ENCODE peak calls at places on chromosomes 16 and 17, in nine cellular contexts. X, U, B, Q, Y, I, G, E and F are unnamed samples.

GRCh38 chr16:85914423-85914794 is 15.4 kb downstream of the IRF8 start:
- DNase-seq in G (no peak), Q (no peak), X (no peak), Y (no peak), U (no peak), I (no peak), E (no peak), B (no peak), F (no peak)

GRCh38 chr16:30896203-30896889 is at the start of gene CTF1:
- DNase-seq in B (peak), I (peak), Q (peak), X (peak), U (no peak), G (peak), Y (peak), E (peak), F (peak)

GRCh38 chr17:14301761-14302401 is 1.0 kb downstream of the HS3ST3B1 start:
- DNase-seq in X (peak), B (peak), U (no peak), Q (peak), I (peak), E (no peak), Y (peak), G (no peak), F (no peak)

GRCh38 chr17:80894726-80895125 is 96.9 kb upstream of the CHMP6 start:
- DNase-seq in B (no peak), E (no peak), I (no peak), Q (no peak), X (no peak), G (no peak), U (no peak), Y (no peak), F (no peak)

GRCh38 chr16:54073356-54073755 is 213.2 kb downstream of the IRX3 start:
- DNase-seq in G (no peak), Y (no peak), X (no peak), I (no peak), Q (no peak), B (no peak), E (no peak), U (no peak), F (no peak)

GRCh38 chr17:30389755-30390300 is 11.1 kb downstream of the CPD start:
- DNase-seq in Y (no peak), G (no peak), Q (peak), B (no peak), E (no peak), U (no peak), X (no peak), I (no peak), F (no peak)

GRCh38 chr16:67862623-67863583 is 9.9 kb upstream of the EDC4 start:
- DNase-seq in Y (no peak), I (peak), E (no peak), Q (peak), G (no peak), B (peak), X (peak), U (no peak), F (no peak)

GRCh38 chr17:82848022-82848592 is 8.3 kb upstream of the ZNF750 start:
- DNase-seq in I (peak), U (no peak), G (peak), Y (no peak), Q (peak), E (no peak), X (no peak), B (no peak), F (no peak)

GRCh38 chr16:11087691-11088431 is 143.5 kb downstream of the CLEC16A start:
- DNase-seq in X (no peak), G (no peak), B (no peak), I (no peak), Y (no peak), E (no peak), Q (no peak), U (no peak), F (no peak)

GRCh38 chr17:49576906-49577650 is 1.4 kb downstream of the NXPH3 start:
- DNase-seq in X (no peak), U (no peak), B (no peak), G (no peak), E (no peak), Q (no peak), I (no peak), Y (no peak), F (no peak)

GRCh38 chr16:31063843-31064611 is 10.0 kb downstream of the ZNF668 start:
- DNase-seq in E (no peak), B (no peak), G (no peak), Q (no peak), I (no peak), U (no peak), X (no peak), Y (no peak), F (no peak)

GRCh38 chr17:80704381-80704819 is 159.8 kb downstream of the RPTOR start:
- DNase-seq in G (no peak), X (no peak), B (no peak), E (no peak), Y (no peak), U (no peak), I (no peak), Q (peak), F (no peak)

GRCh38 chr17:48753794-48754499 is 25.4 kb upstream of the HOXB13 start:
- DNase-seq in I (no peak), X (no peak), B (no peak), Y (no peak), G (no peak), U (no peak), Q (no peak), E (peak), F (no peak)

GRCh38 chr16:81241706-81242105 is 3.2 kb downstream of the BCO1 start:
- DNase-seq in E (no peak), G (no peak), Q (no peak), U (no peak), I (no peak), X (no peak), Y (no peak), B (no peak), F (no peak)

GRCh38 chr17:35257080-35257701 is 14.3 kb downstream of the SLFN5 start:
- DNase-seq in Y (no peak), U (no peak), B (no peak), E (peak), I (peak), Q (peak), X (peak), G (peak), F (no peak)

GRCh38 chr17:65092262-65092661 is 35.7 kb upstream of the GNA13 start:
- DNase-seq in I (no peak), X (no peak), E (peak), U (no peak), G (peak), Y (no peak), Q (peak), B (no peak), F (no peak)

GRCh38 chr17:7557825-7558543 is 566 bp upstream of the TNFSF13 start:
- DNase-seq in I (peak), G (peak), Y (peak), U (no peak), X (peak), E (peak), Q (peak), B (peak), F (no peak)

GRCh38 chr16:11992594-11993524 is 16.3 kb downstream of the SNX29 start:
- DNase-seq in Q (no peak), X (no peak), G (no peak), Y (no peak), E (no peak), U (no peak), I (no peak), B (no peak), F (no peak)

GRCh38 chr17:44095647-44096496 is 25.3 kb downstream of the G6PC3 start:
- DNase-seq in U (no peak), E (peak), B (peak), X (no peak), I (peak), G (peak), Q (peak), Y (peak), F (peak)

GRCh38 chr17:77555741-77556291 is 402.7 kb upstream of the TNRC6C start:
- DNase-seq in B (no peak), E (peak), Q (no peak), Y (peak), G (no peak), U (no peak), X (peak), I (peak), F (no peak)

GRCh38 chr17:6480325-6480675 is 36.0 kb downstream of the PIMREG start:
- DNase-seq in Y (peak), X (no peak), B (no peak), Q (no peak), I (no peak), G (no peak), E (no peak), U (no peak), F (no peak)

GRCh38 chr17:82959990-82960418 is 119.4 kb upstream of the METRNL start:
- DNase-seq in I (no peak), U (no peak), Y (no peak), B (peak), E (no peak), Q (no peak), G (no peak), X (no peak), F (no peak)

GRCh38 chr17:59372138-59372751 is 40.8 kb downstream of the YPEL2 start:
- DNase-seq in U (no peak), G (peak), I (peak), X (no peak), Y (no peak), B (no peak), E (no peak), Q (peak), F (peak)

GRCh38 chr17:68861602-68862001 is 93.6 kb downstream of the ABCA8 start:
- DNase-seq in I (no peak), B (no peak), Q (no peak), Y (no peak), G (no peak), X (no peak), U (no peak), E (no peak), F (no peak)

GRCh38 chr16:78189121-78189520 is 89.7 kb downstream of the WWOX start:
- DNase-seq in X (no peak), Q (no peak), B (no peak), E (no peak), I (no peak), Y (no peak), G (no peak), U (no peak), F (no peak)

GRCh38 chr17:419073-419735 is 66.6 kb upstream of the RPH3AL start:
- DNase-seq in I (no peak), U (no peak), X (no peak), Y (no peak), Q (no peak), G (no peak), E (no peak), B (no peak), F (no peak)

GRCh38 chr16:64910351-64910750 is 211.5 kb downstream of the CDH11 start:
- DNase-seq in X (peak), I (peak), G (no peak), U (no peak), Q (peak), E (no peak), B (peak), Y (peak), F (peak)

GRCh38 chr17:79223471-79223870 is 148.8 kb downstream of the ENGASE start:
- DNase-seq in X (no peak), Q (no peak), U (no peak), I (no peak), Y (peak), B (no peak), G (no peak), E (no peak), F (no peak)

GRCh38 chr17:42363767-42364585 is 24.3 kb downstream of the STAT3 start:
- DNase-seq in X (no peak), Q (peak), U (no peak), I (peak), B (no peak), Y (no peak), G (no peak), E (no peak), F (no peak)

GRCh38 chr16:3145151-3145550 is 10.3 kb downstream of the ZNF213 start:
- DNase-seq in Q (no peak), U (no peak), E (no peak), B (no peak), I (no peak), X (no peak), Y (no peak), G (peak), F (no peak)

GRCh38 chr17:28957992-28958355 is 6.7 kb upstream of the PHF12 start:
- DNase-seq in U (no peak), X (no peak), I (no peak), G (no peak), Q (no peak), B (no peak), E (no peak), Y (no peak), F (no peak)

GRCh38 chr17:77778636-77779524 is 179.6 kb upstream of the TNRC6C start:
- DNase-seq in Y (no peak), Q (no peak), G (no peak), X (peak), I (no peak), B (peak), U (no peak), E (no peak), F (no peak)

GRCh38 chr16:59179446-59180082 is 445.4 kb upstream of the GOT2 start:
- DNase-seq in I (no peak), B (no peak), Q (no peak), Y (no peak), X (no peak), U (no peak), G (no peak), E (no peak), F (no peak)

GRCh38 chr17:80389011-80389995 is 25.7 kb upstream of the ENDOV start:
- DNase-seq in X (no peak), U (no peak), G (no peak), Y (no peak), Q (no peak), I (peak), B (no peak), E (no peak), F (no peak)

GRCh38 chr17:17741346-17742023 is 60.2 kb downstream of the RAI1 start:
- DNase-seq in B (no peak), U (no peak), E (no peak), G (no peak), X (no peak), I (peak), Q (peak), Y (peak), F (no peak)

GRCh38 chr17:57440522-57441269 is 184.4 kb downstream of the MSI2 start:
- DNase-seq in G (peak), I (peak), Q (peak), B (peak), E (peak), U (no peak), X (peak), Y (peak), F (no peak)

GRCh38 chr17:62578757-62579487 is 48.5 kb upstream of the MRC2 start:
- DNase-seq in G (no peak), U (no peak), E (no peak), B (no peak), X (no peak), I (no peak), Y (no peak), Q (no peak), F (no peak)
- H3K4me3 ChIP-seq in G (no peak), U (no peak), E (no peak), B (no peak), X (no peak), I (no peak), Y (no peak), Q (no peak), F (no peak)

DNA sequence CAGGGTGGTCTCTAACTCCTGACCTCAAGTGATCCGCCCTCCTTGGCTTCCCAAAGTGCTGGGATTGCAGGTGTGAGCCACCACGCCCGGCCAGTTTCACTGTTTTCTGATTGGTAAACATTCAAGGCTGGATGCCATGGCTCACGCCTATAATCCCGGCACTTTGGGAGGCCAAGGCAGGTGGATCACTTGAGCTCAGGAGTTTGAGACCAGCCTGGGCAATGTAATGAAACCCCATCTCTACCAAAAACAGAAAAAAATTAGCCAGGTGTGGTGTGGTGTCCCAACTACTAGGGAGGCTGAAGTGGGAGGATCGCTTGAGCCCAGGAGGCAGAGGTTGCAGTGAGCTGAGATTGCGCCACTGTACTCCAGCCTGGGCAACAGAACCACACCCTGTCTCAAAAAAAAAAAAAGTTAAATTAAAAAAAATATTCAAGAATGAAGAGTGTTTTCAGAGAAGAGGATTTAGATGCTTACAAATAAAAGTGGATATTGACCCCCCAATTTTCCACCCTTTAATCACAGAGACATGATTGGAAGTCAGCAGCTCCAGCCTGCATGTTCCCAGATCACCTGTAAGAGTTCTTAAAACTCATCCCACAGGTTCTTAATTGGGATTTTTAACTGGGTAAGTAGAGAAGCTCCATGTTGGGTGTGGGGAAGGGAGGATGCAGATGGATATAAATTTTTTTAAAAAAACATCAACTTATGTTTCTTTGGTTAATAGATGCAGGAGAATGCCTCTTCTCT is 23.8 kb downstream of the HLF start:
- DNase-seq in B (no peak), Y (no peak), G (no peak), U (no peak), E (no peak), X (no peak), Q (no peak), I (no peak), F (no peak)
- TF ChIP-seq CTCF in B (peak), Y (no peak), G (no peak), U (no peak), E (no peak), X (no peak), Q (no peak), I (no peak), F (no peak)

GRCh38 chr16:1794908-1795666 is 1.6 kb upstream of the IGFALS start:
- DNase-seq in Q (no peak), Y (no peak), G (no peak), I (no peak), E (no peak), B (no peak), U (no peak), X (peak), F (no peak)
- H3K4me3 ChIP-seq in Q (no peak), Y (no peak), G (no peak), I (no peak), E (no peak), B (no peak), U (no peak), X (no peak), F (no peak)

DNA sequence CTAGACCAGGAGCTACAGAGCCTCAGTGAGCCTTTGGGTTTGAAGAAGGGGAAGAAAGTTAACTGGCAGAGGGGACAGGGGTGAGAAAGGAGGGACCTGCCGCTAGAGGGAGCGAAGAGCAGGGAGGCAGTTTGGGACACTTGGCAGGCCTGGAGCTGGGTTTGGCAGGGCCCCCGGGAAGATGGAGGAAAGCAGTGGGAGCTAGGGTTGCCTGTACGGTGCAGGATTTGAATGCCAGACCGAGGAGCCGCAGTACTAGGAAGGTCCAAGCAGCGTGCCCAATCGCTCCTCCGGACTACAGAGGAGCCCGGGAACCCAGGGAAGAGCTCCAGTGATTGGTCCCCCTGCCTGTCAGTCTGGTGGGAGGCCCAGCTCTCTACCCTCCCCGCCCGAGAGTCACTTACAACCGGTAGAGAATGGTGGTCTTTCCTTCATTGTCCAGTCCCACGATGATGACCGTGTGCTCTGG is 1.3 kb downstream of the ARL5C start:
- DNase-seq in X (peak), Y (peak), G (no peak), U (peak), E (peak), I (peak), B (peak), Q (peak), F (peak)
- TF ChIP-seq CTCF in X (peak), Y (peak), G (peak), U (peak), E (peak), I (peak), B (peak), Q (peak), F (peak)

GRCh38 chr16:88535857-88536222 is 34.4 kb upstream of the ZC3H18 start:
- DNase-seq in G (no peak), U (no peak), I (no peak), B (no peak), E (no peak), X (no peak), Q (no peak), Y (no peak), F (no peak)

GRCh38 chr16:88533945-88534641 is 36.1 kb upstream of the ZC3H18 start:
- DNase-seq in Q (peak), B (peak), U (no peak), X (no peak), E (peak), I (peak), Y (peak), G (peak), F (no peak)

GRCh38 chr16:88535181-88535856 is 34.9 kb upstream of the ZC3H18 start:
- DNase-seq in G (no peak), I (no peak), U (no peak), Y (no peak), E (no peak), B (no peak), X (no peak), Q (no peak), F (no peak)

GRCh38 chr16:88533381-88533831 is 36.8 kb upstream of the ZC3H18 start:
- DNase-seq in E (peak), X (no peak), Y (no peak), B (no peak), Q (no peak), I (peak), G (no peak), U (no peak), F (no peak)

GRCh38 chr16:88534731-88535141 is 35.5 kb upstream of the ZC3H18 start:
- DNase-seq in Q (no peak), G (no peak), Y (peak), B (peak), E (peak), I (peak), U (no peak), X (no peak), F (no peak)
- H3K4me3 ChIP-seq in Q (peak), G (peak), Y (peak), B (peak), E (peak), I (peak), U (no peak), X (no peak), F (peak)

GRCh38 chr17:75896360-75897075 is at the start of gene TRIM65:
- DNase-seq in G (peak), U (no peak), E (peak), B (peak), X (peak), Y (peak), Q (peak), I (peak), F (no peak)
- TF ChIP-seq CTCF in G (no peak), U (peak), E (peak), B (peak), X (peak), Y (peak), Q (peak), I (peak), F (no peak)

GRCh38 chr16:76535-77272 is 1.3 kb upstream of the MPG start:
- DNase-seq in E (peak), X (no peak), G (peak), I (peak), B (peak), U (no peak), Q (peak), Y (no peak), F (no peak)
- H3K4me3 ChIP-seq in E (peak), X (no peak), G (peak), I (no peak), B (peak), U (peak), Q (peak), Y (no peak), F (peak)

GRCh38 chr16:57284206-57284951 is at the start of gene PLLP:
- DNase-seq in Q (no peak), Y (peak), I (no peak), U (no peak), B (no peak), E (peak), G (no peak), X (peak), F (no peak)
- TF ChIP-seq CTCF in Q (no peak), Y (no peak), I (no peak), U (no peak), B (no peak), E (no peak), G (no peak), X (no peak), F (no peak)